ENCODE peak calls at places on chromosomes 6 and 20, in five cellular contexts. H is left cardiac atrium, R is Kasumi-1, L is K562, E is renal cortical epithelial cell. K is an unnamed sample.
A peak's percentile ranks its signal among the peaks of the same experiment; 100 is the strongest.

GRCh38 chr6:54053893-54054391 is 57.3 kb upstream of the MLIP start:
- DNase-seq in H (peak; percentile 37), L (no peak), E (peak; percentile 81), R (no peak), K (peak; percentile 92)

GRCh38 chr20:4603724-4604123 is 118.0 kb upstream of the PRND start:
- DNase-seq in R (no peak), H (no peak), E (no peak), L (no peak), K (no peak)

GRCh38 chr6:73610444-73611275 is 43.1 kb downstream of the SLC17A5 start:
- DNase-seq in L (no peak), R (peak; percentile 80), H (no peak), E (peak; percentile 65), K (peak; percentile 30)

GRCh38 chr6:24564081-24564480 is 69.3 kb downstream of the ALDH5A1 start:
- DNase-seq in R (no peak), E (no peak), H (no peak), L (no peak), K (no peak)

GRCh38 chr6:105137388-105137787 is 42.4 kb downstream of the POPDC3 start:
- DNase-seq in L (no peak), H (peak; percentile 35), E (no peak), R (no peak), K (no peak)

GRCh38 chr6:71545905-71546304 is 257.3 kb downstream of the OGFRL1 start:
- DNase-seq in H (no peak), L (no peak), R (no peak), E (no peak), K (no peak)

GRCh38 chr6:101543796-101544195 is 150.3 kb downstream of the GRIK2 start:
- DNase-seq in H (no peak), L (no peak), E (no peak), R (no peak), K (no peak)

GRCh38 chr6:126657556-126658129 is 317.7 kb downstream of the CENPW start:
- DNase-seq in H (no peak), E (peak; percentile 41), R (peak; percentile 67), L (no peak), K (peak; percentile 57)

GRCh38 chr6:3906191-3907019 is 57.2 kb downstream of the FAM50B start:
- DNase-seq in H (peak; percentile 44), R (no peak), E (no peak), L (no peak), K (peak; percentile 24)

GRCh38 chr6:3337521-3338350 is 79.0 kb downstream of the PSMG4 start:
- DNase-seq in H (no peak), R (peak; percentile 17), E (peak; percentile 19), L (peak; percentile 77), K (peak; percentile 86)

GRCh38 chr6:4776493-4776966 is 326 bp downstream of the CDYL start:
- DNase-seq in H (peak; percentile 66), R (peak; percentile 24), L (peak; percentile 90), E (no peak), K (peak; percentile 60)

GRCh38 chr6:75368151-75368779 is 83.7 kb upstream of the TMEM30A start:
- DNase-seq in L (no peak), E (peak; percentile 71), H (peak; percentile 30), R (no peak), K (peak; percentile 80)

GRCh38 chr20:4455301-4455701 is 266.4 kb upstream of the PRND start:
- DNase-seq in H (no peak), R (no peak), E (no peak), L (no peak), K (peak; percentile 57)

GRCh38 chr6:123655520-123656306 is 19.0 kb upstream of the TRDN start:
- DNase-seq in L (no peak), E (peak; percentile 32), H (no peak), R (peak; percentile 23), K (no peak)

GRCh38 chr20:33299111-33299603 is 16.1 kb downstream of the BPIFB1 start:
- DNase-seq in H (peak; percentile 62), L (peak; percentile 89), E (peak; percentile 6), R (peak; percentile 82), K (peak; percentile 80)

GRCh38 chr6:34065470-34066283 is 80.2 kb downstream of the GRM4 start:
- DNase-seq in L (peak; percentile 55), E (no peak), R (no peak), H (peak; percentile 65), K (no peak)

GRCh38 chr6:106512048-106512957 is 117.0 kb downstream of the RTN4IP1 start:
- DNase-seq in E (no peak), H (peak; percentile 74), R (peak; percentile 23), L (no peak), K (peak; percentile 41)

GRCh38 chr6:41733707-41734665 is 1.4 kb downstream of the TFEB start:
- DNase-seq in H (peak; percentile 81), E (peak; percentile 42), L (peak; percentile 96), R (peak; percentile 56), K (peak; percentile 76)

GRCh38 chr6:105740946-105741605 is 338.2 kb upstream of the PREP start:
- DNase-seq in L (no peak), H (no peak), E (no peak), R (no peak), K (no peak)

GRCh38 chr6:139472341-139473038 is 98.0 kb upstream of the CITED2 start:
- DNase-seq in E (peak; percentile 28), R (no peak), H (no peak), L (no peak), K (no peak)

GRCh38 chr6:140048202-140048790 is 673.8 kb upstream of the CITED2 start:
- DNase-seq in E (no peak), R (no peak), L (no peak), H (no peak), K (no peak)

GRCh38 chr6:15364401-15365037 is 118.7 kb downstream of the JARID2 start:
- DNase-seq in R (no peak), L (no peak), E (no peak), H (no peak), K (no peak)

GRCh38 chr20:58710481-58711265 is 18.1 kb downstream of the NPEPL1 start:
- DNase-seq in R (no peak), H (peak; percentile 16), E (no peak), L (no peak), K (no peak)

GRCh38 chr6:131250121-131250520 is 114.9 kb downstream of the AKAP7 start:
- DNase-seq in L (no peak), H (peak; percentile 52), E (peak; percentile 70), R (peak; percentile 94), K (peak; percentile 74)

GRCh38 chr6:506920-507523 is 115.5 kb downstream of the IRF4 start:
- DNase-seq in R (no peak), H (no peak), E (no peak), L (no peak), K (no peak)

GRCh38 chr6:158068893-158069799 is 87.5 kb downstream of the SYNJ2 start:
- DNase-seq in L (peak; percentile 32), H (peak; percentile 75), E (peak; percentile 84), R (no peak), K (peak; percentile 46)

GRCh38 chr6:24524801-24525200 is 30.0 kb downstream of the ALDH5A1 start:
- DNase-seq in H (no peak), L (no peak), R (peak; percentile 63), E (peak; percentile 73), K (peak; percentile 67)